ENCODE peak calls at places on chromosomes 13 and 19, in seven cellular contexts. B is body of pancreas, Z is neural progenitor cell, D is fibroblast of the aortic adventitia, S is mammary epithelial cell, V is Caco-2, L is OCI-LY7. Q is an unnamed sample.

GRCh38 chr13:29679357-29680050 is 84.0 kb upstream of the SLC7A1 start:
- DNase-seq in L (no peak), V (no peak), B (peak), S (no peak), Z (no peak), D (no peak), Q (no peak)

GRCh38 chr13:68666774-68667397 is 1436.8 kb upstream of the PCDH9 start:
- DNase-seq in V (no peak), B (no peak), Z (no peak), L (no peak), S (no peak), D (no peak), Q (no peak)

GRCh38 chr19:29233591-29233990 is 20.6 kb upstream of the UQCRFS1 start:
- DNase-seq in V (no peak), L (no peak), D (no peak), Z (no peak), S (no peak), B (no peak), Q (no peak)

GRCh38 chr13:93226065-93226622 is 463 bp upstream of the GPC6 start:
- DNase-seq in V (no peak), B (no peak), Z (no peak), L (no peak), S (no peak), D (no peak), Q (no peak)

GRCh38 chr19:49113762-49114629 is at the start of gene LIN7B:
- DNase-seq in V (peak), Z (peak), D (peak), S (peak), B (peak), L (peak), Q (no peak)

GRCh38 chr19:35901854-35902661 is at the start of gene HCST:
- DNase-seq in D (peak), Z (no peak), S (peak), L (peak), B (peak), V (no peak), Q (peak)

GRCh38 chr13:40445557-40445990 is 220.9 kb downstream of the FOXO1 start:
- DNase-seq in B (peak), Z (no peak), V (no peak), L (peak), D (peak), S (peak), Q (peak)

GRCh38 chr13:111328803-111329410 is 8.5 kb downstream of the TEX29 start:
- DNase-seq in L (no peak), B (no peak), S (no peak), D (no peak), V (no peak), Z (no peak), Q (no peak)

GRCh38 chr19:13146763-13147563 is 3.2 kb downstream of the STX10 start:
- DNase-seq in Z (no peak), V (no peak), B (peak), D (peak), S (no peak), L (no peak), Q (no peak)

GRCh38 chr13:23074054-23074805 is 106.5 kb upstream of the SGCG start:
- DNase-seq in Z (no peak), S (no peak), L (no peak), B (peak), D (peak), V (no peak), Q (no peak)

GRCh38 chr13:32783067-32783466 is 196.8 kb downstream of the PDS5B start:
- DNase-seq in V (no peak), L (peak), D (peak), S (peak), B (no peak), Z (no peak), Q (peak)

GRCh38 chr13:110278859-110279258 is 28.1 kb downstream of the COL4A1 start:
- DNase-seq in D (no peak), V (no peak), S (no peak), B (no peak), Z (no peak), L (no peak), Q (no peak)

GRCh38 chr13:36385471-36385870 is 39.3 kb upstream of the SPART start:
- DNase-seq in S (peak), D (peak), Z (no peak), V (no peak), B (no peak), L (no peak), Q (no peak)

GRCh38 chr13:59342396-59342795 is 821.3 kb downstream of the DIAPH3 start:
- DNase-seq in V (no peak), D (no peak), Z (no peak), S (no peak), B (no peak), L (no peak), Q (no peak)

GRCh38 chr13:52737451-52737850 is 2.2 kb downstream of the CNMD start:
- DNase-seq in Z (no peak), D (no peak), B (no peak), L (no peak), V (no peak), S (no peak), Q (no peak)

GRCh38 chr19:12828494-12828893 is 5.9 kb downstream of the RTBDN start:
- DNase-seq in L (peak), Z (peak), V (no peak), B (peak), D (no peak), S (no peak), Q (no peak)

GRCh38 chr19:48614436-48615144 is at the start of gene FAM83E:
- DNase-seq in L (no peak), D (no peak), B (peak), Z (peak), V (peak), S (no peak), Q (no peak)

GRCh38 chr13:74003374-74003773 is 130.8 kb downstream of the KLF12 start:
- DNase-seq in D (no peak), Z (no peak), L (no peak), V (no peak), S (no peak), B (no peak), Q (no peak)

GRCh38 chr19:41859213-41859617 is 840 bp upstream of the RPS19 start:
- DNase-seq in L (no peak), V (no peak), D (no peak), B (no peak), S (no peak), Z (no peak), Q (no peak)

GRCh38 chr19:7705387-7706187 is 3.7 kb upstream of the FCER2 start:
- DNase-seq in D (no peak), S (no peak), L (peak), Z (no peak), V (no peak), B (peak), Q (peak)

GRCh38 chr19:57282011-57282636 is 1.8 kb downstream of the ZNF460 start:
- DNase-seq in S (peak), Z (no peak), D (no peak), V (no peak), L (no peak), B (no peak), Q (no peak)

GRCh38 chr13:110483386-110483785 is 78.1 kb downstream of the RAB20 start:
- DNase-seq in D (no peak), Z (no peak), S (no peak), L (no peak), B (no peak), V (no peak), Q (no peak)

GRCh38 chr19:50820549-50821247 is 2.9 kb downstream of the KLK1 start:
- DNase-seq in S (no peak), B (peak), L (peak), Z (no peak), D (no peak), V (no peak), Q (no peak)

GRCh38 chr19:35843676-35844481 is 8.4 kb downstream of the NPHS1 start:
- DNase-seq in V (peak), D (no peak), Z (peak), L (no peak), S (peak), B (peak), Q (no peak)

DNA sequence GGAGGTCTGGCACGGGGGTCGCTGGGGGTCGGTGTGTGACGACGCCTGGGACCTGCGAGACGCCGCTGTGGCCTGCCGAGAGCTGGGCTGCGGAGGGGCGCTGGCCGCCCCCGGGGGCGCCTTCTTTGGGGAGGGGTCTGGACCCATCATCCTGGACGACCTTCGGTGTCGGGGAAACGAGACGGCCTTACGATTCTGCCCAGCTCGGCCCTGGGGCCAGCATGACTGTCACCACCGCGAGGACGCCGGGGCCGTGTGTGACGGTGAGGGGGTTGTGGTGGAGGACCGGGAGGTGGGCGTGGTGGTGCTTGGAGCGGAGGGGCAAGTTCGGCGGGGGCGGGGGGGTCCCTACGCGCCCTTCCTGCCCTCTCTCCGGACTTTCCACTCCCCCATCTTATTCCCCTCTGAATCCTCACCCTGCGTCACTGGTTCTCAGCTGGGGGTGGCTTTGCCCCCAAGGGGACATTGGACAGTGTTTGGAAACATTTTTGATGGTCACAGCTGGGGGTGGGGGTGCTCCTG is 5.5 kb downstream of the SSC5D start:
- DNase-seq in S (no peak), L (no peak), D (no peak), B (no peak), V (no peak), Z (no peak), Q (no peak)
- H3K4me3 ChIP-seq in S (no peak), L (no peak), D (peak), B (no peak), V (no peak), Z (no peak), Q (no peak)

GRCh38 chr19:45464861-45465427 is 2.9 kb upstream of the FOSB start:
- DNase-seq in D (no peak), S (no peak), Z (peak), B (no peak), V (no peak), L (no peak), Q (no peak)

GRCh38 chr19:45468803-45469131 is 971 bp downstream of the FOSB start:
- DNase-seq in L (no peak), S (no peak), D (no peak), Z (no peak), B (no peak), V (no peak), Q (no peak)

GRCh38 chr19:45467456-45468158 is at the start of gene FOSB:
- DNase-seq in V (peak), Z (peak), S (peak), D (peak), L (peak), B (peak), Q (peak)

GRCh38 chr19:45468159-45468651 is 409 bp downstream of the FOSB start:
- DNase-seq in L (peak), D (no peak), S (no peak), V (peak), B (peak), Z (peak), Q (no peak)

DNA sequence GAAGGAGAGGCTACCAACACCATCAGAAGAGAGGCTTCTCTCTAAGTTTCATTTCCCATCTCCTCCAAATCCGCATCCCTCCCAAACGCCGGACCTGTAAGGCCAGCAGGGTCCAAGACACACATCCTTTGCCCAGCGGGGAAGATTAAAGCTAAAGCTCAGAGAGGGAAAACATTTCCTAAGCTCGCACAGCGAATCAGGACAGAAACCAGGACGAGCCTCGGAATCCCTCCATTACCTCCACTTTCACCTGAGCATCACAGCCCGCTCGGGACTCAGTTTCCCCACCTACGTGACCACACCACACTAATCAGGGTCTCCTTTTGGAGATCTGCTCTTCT is 711 bp upstream of the FOSB start:
- DNase-seq in V (no peak), Z (peak), B (no peak), L (peak), D (peak), S (no peak), Q (no peak)
- TF ChIP-seq CTCF in V (no peak), Z (no peak), B (no peak), L (peak), D (no peak), S (no peak), Q (no peak)

GRCh38 chr19:657611-658010 is 5.4 kb downstream of the RNF126 start:
- DNase-seq in D (no peak), Z (no peak), V (no peak), L (no peak), S (no peak), B (no peak), Q (no peak)
- H3K4me3 ChIP-seq in D (no peak), Z (no peak), V (no peak), L (no peak), S (no peak), B (no peak), Q (no peak)

GRCh38 chr19:4721196-4721595 is 2.4 kb downstream of the DPP9 start:
- DNase-seq in D (no peak), S (no peak), Z (no peak), L (no peak), B (no peak), V (no peak), Q (no peak)
- TF ChIP-seq CTCF in D (no peak), S (no peak), Z (no peak), L (no peak), B (no peak), V (no peak), Q (no peak)

Q was measured in GM12864.